ENCODE peak calls at places on chromosomes 6 and 20, in seven cellular contexts. R is HCT116, W is HepG2, V is A549, U is SK-N-SH, T is HL-60, Q is K562. N is an unnamed sample.

GRCh38 chr6:28710466-28711191 is 184.9 kb downstream of the GPX5 start:
- DNase-seq in T (no peak), V (peak; percentile 87), R (no peak), U (no peak), W (peak; percentile 59), Q (peak; percentile 56), N (peak; percentile 80)

GRCh38 chr6:32692019-32692418 is 25.6 kb upstream of the HLA-DQB1 start:
- DNase-seq in V (peak; percentile 21), U (no peak), Q (no peak), W (peak; percentile 35), R (peak; percentile 42), T (no peak), N (peak; percentile 72)

GRCh38 chr6:21305827-21306469 is 287.6 kb upstream of the SOX4 start:
- DNase-seq in W (peak; percentile 70), R (no peak), U (no peak), V (peak; percentile 8), Q (no peak), T (peak; percentile 46), N (no peak)

GRCh38 chr20:46122071-46122470 is 4.0 kb downstream of the CD40 start:
- DNase-seq in U (no peak), Q (no peak), V (no peak), W (peak; percentile 35), R (no peak), T (no peak), N (no peak)

GRCh38 chr6:155150967-155151671 is 112.7 kb upstream of the CLDN20 start:
- DNase-seq in T (no peak), R (no peak), U (no peak), W (no peak), Q (no peak), V (no peak), N (no peak)

GRCh38 chr20:11338506-11339306 is 579.0 kb upstream of the BTBD3 start:
- DNase-seq in Q (no peak), V (no peak), T (no peak), R (no peak), W (no peak), U (no peak), N (no peak)

GRCh38 chr6:2765896-2766766 is 938 bp downstream of the WRNIP1 start:
- DNase-seq in W (no peak), T (peak; percentile 27), V (peak; percentile 26), U (peak; percentile 83), R (no peak), Q (peak; percentile 86), N (peak; percentile 49)

GRCh38 chr20:4867036-4867435 is 134.3 kb downstream of the SLC23A2 start:
- DNase-seq in W (no peak), T (no peak), Q (no peak), V (no peak), R (no peak), U (no peak), N (no peak)

GRCh38 chr20:56249244-56249955 is 868 bp downstream of the MC3R start:
- DNase-seq in W (peak; percentile 49), V (peak; percentile 37), Q (peak; percentile 57), U (peak; percentile 31), T (peak; percentile 63), R (peak; percentile 13), N (peak; percentile 0)

GRCh38 chr6:29813809-29814208 is 13.8 kb upstream of the HLA-G start:
- DNase-seq in T (peak; percentile 16), U (no peak), V (peak; percentile 20), W (peak; percentile 17), R (peak; percentile 71), Q (peak; percentile 44), N (no peak)

GRCh38 chr6:20686142-20686541 is 151.9 kb downstream of the CDKAL1 start:
- DNase-seq in V (peak; percentile 10), R (no peak), U (no peak), T (no peak), Q (no peak), W (no peak), N (peak; percentile 80)

GRCh38 chr6:25360611-25361010 is 81.4 kb downstream of the CARMIL1 start:
- DNase-seq in W (no peak), R (no peak), U (no peak), T (no peak), V (no peak), Q (no peak), N (no peak)

GRCh38 chr6:64930664-64931063 is 776.4 kb downstream of the EYS start:
- DNase-seq in Q (no peak), R (no peak), U (peak; percentile 35), W (no peak), T (no peak), V (no peak), N (no peak)

GRCh38 chr6:141610741-141611140 is 522.0 kb upstream of the GJE1 start:
- DNase-seq in W (peak; percentile 7), R (peak; percentile 10), T (no peak), U (no peak), V (peak; percentile 11), Q (no peak), N (peak; percentile 52)

GRCh38 chr20:2004171-2004570 is 10.3 kb upstream of the PDYN start:
- DNase-seq in W (no peak), T (no peak), U (no peak), V (no peak), Q (no peak), R (no peak), N (no peak)

GRCh38 chr6:162962093-162962492 is 234.3 kb downstream of the PACRG start:
- DNase-seq in R (no peak), V (no peak), U (no peak), T (no peak), Q (no peak), W (no peak), N (no peak)

GRCh38 chr6:1997702-1998101 is 247.7 kb downstream of the GMDS start:
- DNase-seq in W (no peak), U (no peak), V (no peak), Q (no peak), R (no peak), T (no peak), N (no peak)

GRCh38 chr6:143536866-143537691 is 25.6 kb upstream of the FUCA2 start:
- DNase-seq in U (peak; percentile 83), T (peak; percentile 85), W (peak; percentile 38), V (peak; percentile 54), R (peak; percentile 41), Q (no peak), N (peak; percentile 86)

GRCh38 chr6:116363759-116364158 is 7.0 kb upstream of the DSE start:
- DNase-seq in T (peak; percentile 26), W (no peak), Q (no peak), U (no peak), R (no peak), V (no peak), N (no peak)

GRCh38 chr6:170074907-170075306 is 216.0 kb downstream of the DLL1 start:
- DNase-seq in T (no peak), R (no peak), W (no peak), Q (no peak), U (no peak), V (no peak), N (no peak)

DNA sequence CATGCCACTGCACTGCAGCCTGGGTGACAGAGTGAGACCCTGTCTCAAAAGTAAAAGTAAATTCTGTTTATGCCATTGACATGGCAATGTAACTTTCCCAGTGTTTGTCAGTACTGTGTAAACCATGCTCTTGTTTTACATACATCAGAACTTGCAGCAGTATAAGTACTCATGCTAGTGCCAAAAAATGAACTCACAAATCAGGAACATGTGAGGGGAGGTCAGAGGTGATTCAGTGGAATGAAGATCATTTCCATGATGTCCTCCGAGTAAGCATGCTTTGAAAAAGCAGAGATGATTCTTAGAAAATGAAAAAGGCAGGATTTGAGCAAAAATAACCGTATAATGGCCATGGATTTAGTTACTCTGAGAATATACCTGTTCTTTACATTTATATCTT is 81.9 kb downstream of the ANKS1A start:
- DNase-seq in Q (no peak), V (no peak), T (no peak), W (no peak), U (no peak), R (no peak), N (no peak)
- TF ChIP-seq REST in Q (no peak), V (no peak), T (no peak), W (no peak), U (no peak), R (no peak), N (no peak)

GRCh38 chr6:38871745-38872568 is 156.8 kb downstream of the DNAH8 start:
- DNase-seq in T (peak; percentile 42), Q (peak; percentile 57), W (peak; percentile 41), U (peak; percentile 56), V (peak; percentile 38), R (peak; percentile 32), N (peak; percentile 88)
- TF ChIP-seq CTCF in T (peak; percentile 86), Q (peak; percentile 91), W (peak; percentile 92), U (peak; percentile 95), V (peak; percentile 63), R (peak; percentile 98), N (peak; percentile 99)

DNA sequence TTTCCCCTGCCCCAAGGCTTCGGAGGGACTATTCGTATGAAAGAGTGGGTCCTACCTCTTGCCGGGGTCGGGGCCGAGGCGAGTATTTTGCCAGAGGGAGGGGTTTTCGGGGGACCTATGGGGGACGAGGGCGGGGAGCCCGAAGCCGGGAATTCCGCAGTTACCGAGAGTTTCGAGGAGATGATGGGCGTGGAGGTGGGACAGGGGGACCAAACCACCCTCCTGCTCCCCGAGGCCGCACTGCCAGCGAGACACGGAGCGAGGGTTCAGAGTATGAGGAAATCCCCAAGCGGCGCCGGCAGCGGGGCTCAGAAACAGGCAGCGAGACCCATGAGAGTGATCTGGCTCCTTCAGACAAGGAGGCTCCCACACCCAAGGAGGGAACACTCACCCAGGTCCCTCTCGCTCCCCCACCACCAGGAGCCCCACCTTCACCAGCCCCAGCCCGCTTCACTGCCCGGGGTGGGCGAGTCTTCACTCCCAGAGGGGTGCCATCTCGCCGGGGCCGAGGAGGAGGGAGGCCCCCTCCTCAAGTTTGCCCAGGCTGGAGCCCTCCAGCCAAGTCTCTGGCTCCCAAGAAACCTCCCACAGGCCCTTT is 11.3 kb downstream of the PRRC2A start:
- DNase-seq in Q (no peak), V (no peak), U (peak; percentile 42), W (no peak), T (no peak), R (no peak), N (no peak)
- TF ChIP-seq REST in Q (no peak), V (no peak), U (no peak), W (no peak), T (no peak), R (no peak), N (no peak)

DNA sequence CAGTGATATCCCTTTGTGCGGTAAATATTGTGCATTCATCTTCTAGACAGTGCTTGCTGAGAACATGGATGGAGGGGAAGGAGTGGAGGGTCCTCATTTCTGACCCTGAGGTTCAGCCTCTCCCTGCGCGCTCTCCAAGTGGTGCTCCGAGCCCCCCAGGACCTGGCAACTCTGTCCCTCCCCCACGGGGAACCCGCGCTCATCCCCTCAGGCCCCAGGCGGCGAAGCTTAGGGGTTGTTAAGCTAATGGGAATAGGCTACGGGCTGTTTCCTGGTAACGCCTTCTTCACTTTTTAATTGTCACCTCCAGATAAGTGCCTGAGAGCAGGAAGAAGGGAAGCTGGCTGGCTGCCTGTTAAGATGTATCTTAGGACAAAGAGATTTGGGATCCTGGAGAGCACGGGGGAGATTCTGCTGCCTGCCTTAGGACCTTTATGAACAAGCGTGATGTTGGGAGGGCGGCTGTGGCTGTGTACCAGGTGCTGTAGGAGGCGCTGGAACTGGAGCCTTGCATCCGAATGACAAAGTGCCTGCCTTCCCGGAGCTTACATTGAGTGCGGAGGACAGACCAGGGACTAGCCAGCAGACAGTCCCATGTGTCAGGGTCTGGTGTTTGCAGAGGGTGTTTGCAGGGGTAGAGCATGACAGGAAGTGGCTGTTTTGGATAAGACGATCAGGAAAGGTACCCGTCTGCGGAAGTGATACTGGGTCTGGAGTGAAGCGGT is 11.7 kb downstream of the TSHZ2 start:
- DNase-seq in W (no peak), R (no peak), T (no peak), U (no peak), Q (no peak), V (no peak), N (peak; percentile 54)
- TF ChIP-seq CTCF in W (no peak), R (no peak), T (no peak), U (no peak), Q (no peak), V (no peak), N (peak; percentile 12)